ENCODE peak calls at places on chromosomes 16 and 17, in six cellular contexts. One of them, this sample, is unnamed.

GRCh38 chr17:225551-225950 is 44.1 kb upstream of the DOC2B start:
- DNase-seq in pons: no peak
- DNase-seq in EL: no peak
- DNase-seq in aorta: peak; percentile 57
- DNase-seq in stimulated activated CD8-positive, alpha-beta memory T cell treated with anti-CD3 and anti-CD28 coated beads, Interleukin-4, amount 100 ng/mL, for 24 hours: no peak
- DNase-seq in activated CD4-positive, alpha-beta T cell treated with anti-CD3 and anti-CD28 coated beads, Interleukin-2, amount 50 U/mL, for 48 hours: no peak
- DNase-seq in this sample: no peak

GRCh38 chr17:17024778-17025300 is 17.4 kb upstream of the MPRIP start:
- DNase-seq in pons: no peak
- DNase-seq in EL: no peak
- DNase-seq in aorta: peak; percentile 86
- DNase-seq in stimulated activated CD8-positive, alpha-beta memory T cell treated with anti-CD3 and anti-CD28 coated beads, Interleukin-4, amount 100 ng/mL, for 24 hours: no peak
- DNase-seq in activated CD4-positive, alpha-beta T cell treated with anti-CD3 and anti-CD28 coated beads, Interleukin-2, amount 50 U/mL, for 48 hours: no peak
- DNase-seq in this sample: no peak

GRCh38 chr17:51818777-51819176 is 339.7 kb downstream of the CA10 start:
- DNase-seq in pons: no peak
- DNase-seq in EL: no peak
- DNase-seq in aorta: no peak
- DNase-seq in stimulated activated CD8-positive, alpha-beta memory T cell treated with anti-CD3 and anti-CD28 coated beads, Interleukin-4, amount 100 ng/mL, for 24 hours: no peak
- DNase-seq in activated CD4-positive, alpha-beta T cell treated with anti-CD3 and anti-CD28 coated beads, Interleukin-2, amount 50 U/mL, for 48 hours: no peak
- DNase-seq in this sample: no peak

GRCh38 chr17:72624652-72625051 is 467.8 kb downstream of the SLC39A11 start:
- DNase-seq in pons: peak; percentile 47
- DNase-seq in EL: no peak
- DNase-seq in aorta: no peak
- DNase-seq in stimulated activated CD8-positive, alpha-beta memory T cell treated with anti-CD3 and anti-CD28 coated beads, Interleukin-4, amount 100 ng/mL, for 24 hours: no peak
- DNase-seq in activated CD4-positive, alpha-beta T cell treated with anti-CD3 and anti-CD28 coated beads, Interleukin-2, amount 50 U/mL, for 48 hours: no peak
- DNase-seq in this sample: no peak

GRCh38 chr16:66905633-66906539 is 12.8 kb downstream of the CDH16 start:
- DNase-seq in pons: no peak
- DNase-seq in EL: peak; percentile 21
- DNase-seq in aorta: peak; percentile 69
- DNase-seq in stimulated activated CD8-positive, alpha-beta memory T cell treated with anti-CD3 and anti-CD28 coated beads, Interleukin-4, amount 100 ng/mL, for 24 hours: no peak
- DNase-seq in activated CD4-positive, alpha-beta T cell treated with anti-CD3 and anti-CD28 coated beads, Interleukin-2, amount 50 U/mL, for 48 hours: peak; percentile 39
- DNase-seq in this sample: peak; percentile 6

GRCh38 chr17:48591435-48592077 is 1.5 kb upstream of the HOXB3 start:
- DNase-seq in pons: no peak
- DNase-seq in EL: no peak
- DNase-seq in aorta: no peak
- DNase-seq in stimulated activated CD8-positive, alpha-beta memory T cell treated with anti-CD3 and anti-CD28 coated beads, Interleukin-4, amount 100 ng/mL, for 24 hours: no peak
- DNase-seq in activated CD4-positive, alpha-beta T cell treated with anti-CD3 and anti-CD28 coated beads, Interleukin-2, amount 50 U/mL, for 48 hours: no peak
- DNase-seq in this sample: no peak

GRCh38 chr16:57601801-57602478 is 26.5 kb upstream of the ADGRG1 start:
- DNase-seq in pons: peak; percentile 13
- DNase-seq in EL: no peak
- DNase-seq in aorta: peak; percentile 15
- DNase-seq in stimulated activated CD8-positive, alpha-beta memory T cell treated with anti-CD3 and anti-CD28 coated beads, Interleukin-4, amount 100 ng/mL, for 24 hours: peak; percentile 38
- DNase-seq in activated CD4-positive, alpha-beta T cell treated with anti-CD3 and anti-CD28 coated beads, Interleukin-2, amount 50 U/mL, for 48 hours: peak; percentile 68
- DNase-seq in this sample: peak; percentile 73

GRCh38 chr16:83996481-83997252 is 28.6 kb downstream of the NECAB2 start:
- DNase-seq in pons: no peak
- DNase-seq in EL: no peak
- DNase-seq in aorta: no peak
- DNase-seq in stimulated activated CD8-positive, alpha-beta memory T cell treated with anti-CD3 and anti-CD28 coated beads, Interleukin-4, amount 100 ng/mL, for 24 hours: no peak
- DNase-seq in activated CD4-positive, alpha-beta T cell treated with anti-CD3 and anti-CD28 coated beads, Interleukin-2, amount 50 U/mL, for 48 hours: no peak
- DNase-seq in this sample: peak; percentile 9

GRCh38 chr17:542943-543342 is 171.7 kb downstream of the VPS53 start:
- DNase-seq in pons: no peak
- DNase-seq in EL: no peak
- DNase-seq in aorta: no peak
- DNase-seq in stimulated activated CD8-positive, alpha-beta memory T cell treated with anti-CD3 and anti-CD28 coated beads, Interleukin-4, amount 100 ng/mL, for 24 hours: no peak
- DNase-seq in activated CD4-positive, alpha-beta T cell treated with anti-CD3 and anti-CD28 coated beads, Interleukin-2, amount 50 U/mL, for 48 hours: no peak
- DNase-seq in this sample: no peak

GRCh38 chr16:56041556-56042140 is 149.6 kb upstream of the GNAO1 start:
- DNase-seq in pons: peak; percentile 31
- DNase-seq in EL: peak; percentile 6
- DNase-seq in aorta: no peak
- DNase-seq in stimulated activated CD8-positive, alpha-beta memory T cell treated with anti-CD3 and anti-CD28 coated beads, Interleukin-4, amount 100 ng/mL, for 24 hours: peak; percentile 5
- DNase-seq in activated CD4-positive, alpha-beta T cell treated with anti-CD3 and anti-CD28 coated beads, Interleukin-2, amount 50 U/mL, for 48 hours: peak; percentile 33
- DNase-seq in this sample: peak; percentile 9